ENCODE peak calls at places on chromosome 13, in six cellular contexts. H, J, D, W, K and B are unnamed samples.

GRCh38 chr13:90205081-90205480 is 1142.4 kb upstream of the MIR17HG start:
- DNase-seq in H (no peak), J (no peak), D (no peak), W (no peak), K (no peak), B (no peak)

GRCh38 chr13:40187324-40187795 is 479.1 kb downstream of the FOXO1 start:
- DNase-seq in H (no peak), J (no peak), D (no peak), W (no peak), K (no peak), B (no peak)

GRCh38 chr13:41675306-41675705 is 218.0 kb downstream of the RGCC start:
- DNase-seq in H (no peak), J (no peak), D (no peak), W (no peak), K (no peak), B (no peak)

GRCh38 chr13:67351915-67352314 is 121.8 kb upstream of the PCDH9 start:
- DNase-seq in H (no peak), J (peak), D (no peak), W (no peak), K (no peak), B (no peak)

GRCh38 chr13:99442273-99442895 is 58.9 kb upstream of the TM9SF2 start:
- DNase-seq in H (no peak), J (peak), D (peak), W (no peak), K (peak), B (peak)

GRCh38 chr13:68692049-68692448 is 1415.6 kb upstream of the ATXN8OS start:
- DNase-seq in H (no peak), J (no peak), D (no peak), W (no peak), K (no peak), B (no peak)

GRCh38 chr13:112105884-112106283 is 38.9 kb downstream of the SOX1 start:
- DNase-seq in H (no peak), J (no peak), D (no peak), W (no peak), K (no peak), B (no peak)

GRCh38 chr13:110014719-110015118 is 228.3 kb upstream of the IRS2 start:
- DNase-seq in H (no peak), J (no peak), D (no peak), W (no peak), K (no peak), B (no peak)

GRCh38 chr13:91154954-91155353 is 192.5 kb upstream of the MIR17HG start:
- DNase-seq in H (no peak), J (no peak), D (no peak), W (no peak), K (no peak), B (no peak)

GRCh38 chr13:112892759-112893569 is 76.0 kb upstream of the MCF2L start:
- DNase-seq in H (no peak), J (no peak), D (no peak), W (no peak), K (no peak), B (no peak)

GRCh38 chr13:36918246-36919060 is 1.6 kb downstream of the SMAD9 start:
- DNase-seq in H (no peak), J (peak), D (no peak), W (no peak), K (peak), B (no peak)

GRCh38 chr13:61905054-61905453 is 489.4 kb upstream of the PCDH20 start:
- DNase-seq in H (no peak), J (no peak), D (no peak), W (no peak), K (no peak), B (no peak)
- TF ChIP-seq POLR2A in H (no peak), J (no peak), D (no peak), W (no peak), K (no peak), B (no peak)

GRCh38 chr13:26555413-26555812 is 2.1 kb upstream of the WASF3 start:
- DNase-seq in H (no peak), J (no peak), D (no peak), W (no peak), K (no peak), B (no peak)

GRCh38 chr13:26558912-26559485 is 1.5 kb downstream of the WASF3 start:
- DNase-seq in H (no peak), J (no peak), D (no peak), W (no peak), K (no peak), B (no peak)

GRCh38 chr13:26557051-26557392 is 461 bp upstream of the WASF3 start:
- DNase-seq in H (no peak), J (no peak), D (no peak), W (no peak), K (no peak), B (no peak)

GRCh38 chr13:26558074-26558805 is 757 bp downstream of the WASF3 start:
- DNase-seq in H (no peak), J (peak), D (no peak), W (peak), K (no peak), B (no peak)

GRCh38 chr13:26557393-26558073 is at the start of gene WASF3:
- DNase-seq in H (peak), J (peak), D (peak), W (peak), K (peak), B (peak)
- TF ChIP-seq POLR2A in H (no peak), J (peak), D (no peak), W (peak), K (peak), B (no peak)

DNA sequence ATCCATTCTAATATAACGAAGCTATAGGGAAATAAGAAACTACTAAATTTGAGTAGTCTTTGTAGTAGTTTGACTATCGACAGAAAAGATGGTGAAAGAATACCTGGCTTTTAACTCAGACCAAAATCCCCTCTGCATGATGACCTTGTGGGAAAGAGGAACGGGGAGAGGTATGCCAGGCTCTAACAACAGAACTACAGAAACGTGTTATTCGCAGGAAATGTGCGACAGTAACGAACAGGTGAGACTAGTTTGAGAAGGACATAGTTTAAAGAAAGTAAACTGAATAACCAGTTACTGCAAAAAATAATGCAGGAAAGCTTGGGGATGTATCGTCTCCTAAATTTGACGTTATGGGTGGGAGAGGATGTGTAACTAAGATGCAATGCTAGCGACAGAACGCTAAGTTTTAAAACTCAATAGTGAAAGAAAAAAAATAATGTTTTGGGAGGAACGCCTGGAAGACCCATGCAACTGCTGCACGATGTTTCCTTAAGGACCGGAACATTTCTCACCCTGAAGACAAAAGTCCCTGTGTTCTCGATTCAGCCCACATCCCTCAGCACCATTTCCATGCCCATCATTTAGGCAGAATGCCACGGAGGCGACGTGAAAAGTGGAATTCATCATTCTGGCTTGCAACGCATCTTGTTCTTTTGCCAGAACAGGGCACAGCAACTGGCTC is 1.6 kb upstream of the RAP2A start:
- DNase-seq in H (no peak), J (no peak), D (no peak), W (no peak), K (no peak), B (no peak)
- TF ChIP-seq POLR2A in H (peak), J (no peak), D (no peak), W (peak), K (no peak), B (no peak)

GRCh38 chr13:76884571-76885202 is 1.5 kb downstream of the KCTD12 start:
- DNase-seq in H (peak), J (peak), D (peak), W (no peak), K (peak), B (no peak)

GRCh38 chr13:76879876-76880270 is 6.3 kb downstream of the KCTD12 start:
- DNase-seq in H (no peak), J (no peak), D (no peak), W (no peak), K (no peak), B (no peak)

GRCh38 chr13:76885203-76886004 is 801 bp downstream of the KCTD12 start:
- DNase-seq in H (peak), J (peak), D (peak), W (peak), K (peak), B (peak)

GRCh38 chr13:76884167-76884566 is 2.0 kb downstream of the KCTD12 start:
- DNase-seq in H (peak), J (no peak), D (no peak), W (peak), K (no peak), B (peak)

DNA sequence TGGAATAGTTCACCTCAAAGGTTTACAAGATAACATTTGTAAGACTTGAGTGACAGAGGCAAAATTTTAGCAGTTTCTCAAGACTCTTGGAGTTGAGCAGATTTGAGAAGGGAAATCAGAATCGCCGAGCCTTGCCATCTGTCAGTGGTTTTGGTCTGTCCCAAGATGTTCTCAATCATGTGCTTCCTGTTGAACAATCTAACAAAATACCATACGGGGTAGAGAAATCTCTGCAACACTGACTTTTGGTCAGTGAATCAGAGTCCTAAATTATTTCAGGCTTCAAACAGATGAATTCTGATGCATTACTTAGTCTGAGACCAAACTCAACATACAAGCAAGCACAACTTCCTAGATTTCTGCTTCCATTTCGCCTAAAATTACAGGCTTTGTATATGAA is 3.8 kb downstream of the KCTD12 start:
- DNase-seq in H (no peak), J (no peak), D (no peak), W (no peak), K (no peak), B (no peak)
- TF ChIP-seq POLR2A in H (no peak), J (no peak), D (no peak), W (peak), K (peak), B (no peak)

DNA sequence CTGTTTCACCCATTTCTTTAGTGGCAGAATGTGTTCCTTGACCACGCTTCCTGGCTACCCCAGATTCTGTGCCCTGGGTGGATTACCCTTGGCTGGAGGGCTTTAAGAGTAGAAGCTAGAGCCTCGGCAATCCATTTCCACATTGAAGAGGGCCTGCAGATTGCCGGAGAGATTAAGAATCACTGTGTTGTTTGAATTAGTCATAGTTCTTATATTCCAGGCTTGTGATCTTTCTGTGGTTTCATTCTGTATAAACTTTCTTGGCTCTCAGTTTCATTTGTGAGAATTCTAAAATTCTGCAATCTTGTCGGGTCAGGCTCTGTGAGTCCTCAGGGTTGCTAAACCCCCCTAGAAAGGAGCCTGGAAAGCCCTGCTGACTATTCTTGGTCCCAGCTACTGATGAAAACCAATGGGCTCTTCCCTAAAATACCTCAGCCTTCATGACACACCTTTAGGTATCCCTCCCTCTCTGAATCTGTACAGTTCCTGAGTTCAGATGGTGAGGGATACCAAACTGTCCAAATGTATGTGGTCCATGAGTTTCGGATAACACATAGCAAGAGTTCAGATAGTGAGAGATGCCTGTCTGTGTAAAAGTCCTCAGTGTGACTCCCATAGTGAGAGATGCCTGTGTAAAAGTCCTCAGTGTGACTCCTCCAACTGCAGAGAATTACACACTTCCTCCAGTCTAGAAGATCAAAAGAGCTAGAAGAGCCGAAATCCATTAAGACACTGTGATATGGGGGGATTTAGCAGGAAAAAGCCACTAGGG is 4.3 kb downstream of the PHF11 start:
- DNase-seq in H (no peak), J (peak), D (no peak), W (no peak), K (no peak), B (no peak)
- TF ChIP-seq POLR2A in H (no peak), J (no peak), D (no peak), W (no peak), K (no peak), B (no peak)

GRCh38 chr13:30870049-30870884 is 35.8 kb upstream of the MEDAG start:
- DNase-seq in H (peak), J (peak), D (peak), W (peak), K (peak), B (peak)
- TF ChIP-seq POLR2A in H (no peak), J (peak), D (no peak), W (no peak), K (peak), B (no peak)

GRCh38 chr13:49995535-49996165 is 1.2 kb upstream of the TRIM13 start:
- DNase-seq in H (no peak), J (no peak), D (no peak), W (no peak), K (no peak), B (peak)
- TF ChIP-seq POLR2A in H (no peak), J (no peak), D (no peak), W (no peak), K (no peak), B (no peak)

DNA sequence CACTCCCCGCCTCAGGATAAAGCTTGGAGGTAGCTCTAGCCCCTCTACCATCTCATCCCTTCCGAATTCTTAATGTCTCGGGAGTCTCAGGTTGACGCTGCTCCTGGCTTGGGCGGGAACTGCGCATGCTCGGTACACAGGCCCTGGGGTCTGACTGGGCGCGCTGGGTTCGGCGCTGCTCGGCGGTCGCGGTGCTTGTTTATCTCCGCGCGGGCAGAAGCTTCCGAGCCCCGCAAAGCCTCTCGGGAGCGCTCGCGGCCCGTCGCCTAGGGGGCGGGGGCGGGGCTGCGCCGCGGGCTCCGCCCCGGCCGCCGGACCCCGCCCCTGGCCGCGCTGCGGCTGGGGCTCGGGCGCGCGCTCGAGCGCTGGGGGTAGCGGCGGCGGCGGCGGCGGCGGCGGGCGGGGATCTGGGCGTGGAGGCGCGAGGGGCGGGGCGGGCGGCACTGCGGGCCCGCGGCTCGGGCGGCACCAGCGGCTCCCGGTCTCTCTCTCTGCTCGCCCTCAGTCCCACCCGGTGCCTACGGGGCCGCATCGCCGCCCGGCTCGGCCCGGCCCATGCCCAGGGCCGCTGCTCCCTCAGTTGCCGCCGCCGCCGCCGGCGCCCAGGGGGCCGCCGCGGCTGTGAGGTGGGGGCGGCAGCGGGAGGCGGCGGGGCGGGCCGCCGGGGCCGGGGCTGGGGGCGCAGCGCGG is at the start of gene RAP2A:
- DNase-seq in H (peak), J (peak), D (peak), W (peak), K (peak), B (peak)
- TF ChIP-seq POLR2A in H (peak), J (peak), D (peak), W (peak), K (peak), B (peak)

GRCh38 chr13:79393564-79394249 is 12.3 kb downstream of the RBM26 start:
- DNase-seq in H (no peak), J (no peak), D (no peak), W (no peak), K (peak), B (no peak)
- TF ChIP-seq POLR2A in H (no peak), J (no peak), D (no peak), W (no peak), K (no peak), B (no peak)

GRCh38 chr13:77697208-77698103 is at the start of gene SLAIN1:
- DNase-seq in H (peak), J (peak), D (peak), W (peak), K (peak), B (peak)
- TF ChIP-seq POLR2A in H (no peak), J (no peak), D (no peak), W (no peak), K (no peak), B (no peak)